ENCODE peak calls at places on chromosome 16, in five cellular contexts. One of them, this sample, is unnamed.

GRCh38 chr16:89863741-89864391 is 9.5 kb upstream of the TCF25 start:
- DNase-seq in suprapubic skin: no peak
- DNase-seq in upper lobe of left lung: peak; percentile 64
- DNase-seq in sigmoid colon: no peak
- DNase-seq in A549: no peak
- DNase-seq in this sample: no peak

GRCh38 chr16:85126731-85127662 is 14.7 kb upstream of the CIBAR2 start:
- DNase-seq in suprapubic skin: no peak
- DNase-seq in upper lobe of left lung: no peak
- DNase-seq in sigmoid colon: no peak
- DNase-seq in A549: no peak
- DNase-seq in this sample: peak; percentile 87

GRCh38 chr16:78252757-78253156 is 153.3 kb downstream of the WWOX start:
- DNase-seq in suprapubic skin: no peak
- DNase-seq in upper lobe of left lung: no peak
- DNase-seq in sigmoid colon: no peak
- DNase-seq in A549: no peak
- DNase-seq in this sample: no peak

GRCh38 chr16:30028438-30029093 is 2.5 kb downstream of the TLCD3B start:
- DNase-seq in suprapubic skin: no peak
- DNase-seq in upper lobe of left lung: no peak
- DNase-seq in sigmoid colon: no peak
- DNase-seq in A549: no peak
- DNase-seq in this sample: no peak

GRCh38 chr16:14109077-14109775 is 38.1 kb downstream of the MRTFB start:
- DNase-seq in suprapubic skin: no peak
- DNase-seq in upper lobe of left lung: no peak
- DNase-seq in sigmoid colon: no peak
- DNase-seq in A549: no peak
- DNase-seq in this sample: no peak

GRCh38 chr16:56478228-56479049 is 27.1 kb downstream of the OGFOD1 start:
- DNase-seq in suprapubic skin: no peak
- DNase-seq in upper lobe of left lung: no peak
- DNase-seq in sigmoid colon: no peak
- DNase-seq in A549: no peak
- DNase-seq in this sample: no peak

GRCh38 chr16:64738321-64738960 is 383.4 kb downstream of the CDH11 start:
- DNase-seq in suprapubic skin: no peak
- DNase-seq in upper lobe of left lung: no peak
- DNase-seq in sigmoid colon: no peak
- DNase-seq in A549: no peak
- DNase-seq in this sample: no peak

GRCh38 chr16:29836623-29837022 is 16.4 kb downstream of the MVP start:
- DNase-seq in suprapubic skin: no peak
- DNase-seq in upper lobe of left lung: no peak
- DNase-seq in sigmoid colon: no peak
- DNase-seq in A549: no peak
- DNase-seq in this sample: no peak

GRCh38 chr16:15966420-15967222 is 17.2 kb downstream of the ABCC1 start:
- DNase-seq in suprapubic skin: no peak
- DNase-seq in upper lobe of left lung: no peak
- DNase-seq in sigmoid colon: no peak
- DNase-seq in A549: peak; percentile 94
- DNase-seq in this sample: peak; percentile 74

GRCh38 chr16:57859331-57859730 is 57.0 kb upstream of the KIFC3 start:
- DNase-seq in suprapubic skin: no peak
- DNase-seq in upper lobe of left lung: peak; percentile 23
- DNase-seq in sigmoid colon: no peak
- DNase-seq in A549: peak; percentile 77
- DNase-seq in this sample: no peak

GRCh38 chr16:67842509-67843342 is 606 bp downstream of the THAP11 start:
- DNase-seq in suprapubic skin: no peak
- DNase-seq in upper lobe of left lung: peak; percentile 48
- DNase-seq in sigmoid colon: peak; percentile 82
- DNase-seq in A549: no peak
- DNase-seq in this sample: peak; percentile 73

GRCh38 chr16:24094660-24095059 is 161.5 kb upstream of the CACNG3 start:
- DNase-seq in suprapubic skin: no peak
- DNase-seq in upper lobe of left lung: no peak
- DNase-seq in sigmoid colon: no peak
- DNase-seq in A549: no peak
- DNase-seq in this sample: no peak

GRCh38 chr16:84044108-84044488 is 1.5 kb upstream of the SLC38A8 start:
- DNase-seq in suprapubic skin: no peak
- DNase-seq in upper lobe of left lung: no peak
- DNase-seq in sigmoid colon: no peak
- DNase-seq in A549: peak; percentile 42
- DNase-seq in this sample: peak; percentile 68

GRCh38 chr16:4768549-4769305 is 1.8 kb upstream of the ZNF500 start:
- DNase-seq in suprapubic skin: peak; percentile 98
- DNase-seq in upper lobe of left lung: peak; percentile 99
- DNase-seq in sigmoid colon: peak; percentile 99
- DNase-seq in A549: peak; percentile 96
- DNase-seq in this sample: peak; percentile 95

GRCh38 chr16:4765511-4766474 is 1.2 kb downstream of the ZNF500 start:
- DNase-seq in suprapubic skin: no peak
- DNase-seq in upper lobe of left lung: no peak
- DNase-seq in sigmoid colon: no peak
- DNase-seq in A549: no peak
- DNase-seq in this sample: no peak

GRCh38 chr16:4767872-4768548 is 1.0 kb upstream of the ZNF500 start:
- DNase-seq in suprapubic skin: no peak
- DNase-seq in upper lobe of left lung: peak; percentile 51
- DNase-seq in sigmoid colon: peak; percentile 72
- DNase-seq in A549: no peak
- DNase-seq in this sample: no peak

GRCh38 chr16:4769306-4769638 is 2.3 kb upstream of the ZNF500 start:
- DNase-seq in suprapubic skin: no peak
- DNase-seq in upper lobe of left lung: no peak
- DNase-seq in sigmoid colon: no peak
- DNase-seq in A549: no peak
- DNase-seq in this sample: no peak

DNA sequence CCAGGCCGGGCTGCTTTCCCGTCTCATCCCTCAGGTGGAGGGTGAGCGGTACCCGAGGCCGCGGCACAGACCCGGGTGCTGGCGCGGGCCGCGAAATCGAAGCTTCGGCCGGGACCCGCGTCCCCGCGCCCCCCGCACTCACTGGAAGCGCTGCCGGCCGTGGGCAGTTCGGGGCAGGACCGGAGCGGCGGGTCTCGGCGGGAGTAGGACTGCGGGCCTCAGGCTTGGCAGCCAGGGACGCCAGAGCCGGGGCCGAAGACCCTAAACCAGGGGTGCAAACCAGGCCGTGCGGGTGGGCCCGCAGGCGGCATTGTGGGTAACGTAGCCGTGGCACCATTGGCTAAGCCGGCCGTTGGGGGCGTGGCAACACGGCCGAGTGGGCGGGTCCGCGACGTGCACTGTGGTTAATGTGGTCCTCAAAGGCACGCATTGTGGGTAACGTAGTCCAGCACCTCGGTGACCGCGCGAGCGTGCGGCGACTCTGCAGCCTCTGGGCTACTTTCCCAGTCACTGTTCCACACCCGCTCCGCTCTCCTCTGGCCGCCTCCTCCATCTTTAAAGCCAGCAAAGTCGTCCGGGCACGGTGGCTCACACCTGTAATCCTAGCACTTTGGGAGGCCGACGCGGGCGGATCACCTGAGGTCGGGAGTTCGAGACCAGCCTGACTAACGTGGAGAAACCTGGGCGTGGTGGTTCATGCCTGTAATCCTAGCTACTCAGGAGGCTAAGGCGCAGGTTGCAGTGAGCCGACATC is at the start of gene ZNF500:
- DNase-seq in suprapubic skin: peak; percentile 99
- DNase-seq in upper lobe of left lung: peak; percentile 99
- DNase-seq in sigmoid colon: peak; percentile 98
- DNase-seq in A549: peak; percentile 97
- DNase-seq in this sample: peak; percentile 97
- TF ChIP-seq EP300 in suprapubic skin: no peak
- TF ChIP-seq EP300 in upper lobe of left lung: no peak
- TF ChIP-seq EP300 in sigmoid colon: no peak
- TF ChIP-seq EP300 in A549: no peak
- TF ChIP-seq EP300 in this sample: no peak

GRCh38 chr16:74726056-74726455 is 25.4 kb upstream of the MLKL start:
- DNase-seq in suprapubic skin: no peak
- DNase-seq in upper lobe of left lung: no peak
- DNase-seq in sigmoid colon: no peak
- DNase-seq in A549: no peak
- DNase-seq in this sample: no peak

GRCh38 chr16:74726736-74727135 is 26.1 kb upstream of the MLKL start:
- DNase-seq in suprapubic skin: no peak
- DNase-seq in upper lobe of left lung: no peak
- DNase-seq in sigmoid colon: no peak
- DNase-seq in A549: no peak
- DNase-seq in this sample: no peak

GRCh38 chr16:74725641-74726040 is 25.0 kb upstream of the MLKL start:
- DNase-seq in suprapubic skin: no peak
- DNase-seq in upper lobe of left lung: no peak
- DNase-seq in sigmoid colon: no peak
- DNase-seq in A549: no peak
- DNase-seq in this sample: no peak

GRCh38 chr16:74723224-74723623 is 22.6 kb upstream of the MLKL start:
- DNase-seq in suprapubic skin: no peak
- DNase-seq in upper lobe of left lung: no peak
- DNase-seq in sigmoid colon: no peak
- DNase-seq in A549: no peak
- DNase-seq in this sample: no peak

GRCh38 chr16:74724820-74725549 is 24.3 kb upstream of the MLKL start:
- DNase-seq in suprapubic skin: no peak
- DNase-seq in upper lobe of left lung: no peak
- DNase-seq in sigmoid colon: no peak
- DNase-seq in A549: no peak
- DNase-seq in this sample: no peak
- TF ChIP-seq EP300 in suprapubic skin: no peak
- TF ChIP-seq EP300 in upper lobe of left lung: no peak
- TF ChIP-seq EP300 in sigmoid colon: no peak
- TF ChIP-seq EP300 in A549: no peak
- TF ChIP-seq EP300 in this sample: no peak

GRCh38 chr16:12063435-12063834 is 86.9 kb downstream of the SNX29 start:
- DNase-seq in suprapubic skin: no peak
- DNase-seq in upper lobe of left lung: no peak
- DNase-seq in sigmoid colon: no peak
- DNase-seq in A549: no peak
- DNase-seq in this sample: no peak

GRCh38 chr16:12061336-12062055 is 85.0 kb downstream of the SNX29 start:
- DNase-seq in suprapubic skin: no peak
- DNase-seq in upper lobe of left lung: peak; percentile 43
- DNase-seq in sigmoid colon: no peak
- DNase-seq in A549: no peak
- DNase-seq in this sample: no peak

GRCh38 chr16:12063004-12063395 is 86.5 kb downstream of the SNX29 start:
- DNase-seq in suprapubic skin: no peak
- DNase-seq in upper lobe of left lung: no peak
- DNase-seq in sigmoid colon: no peak
- DNase-seq in A549: no peak
- DNase-seq in this sample: no peak

GRCh38 chr16:12060751-12061150 is 84.2 kb downstream of the SNX29 start:
- DNase-seq in suprapubic skin: no peak
- DNase-seq in upper lobe of left lung: peak; percentile 11
- DNase-seq in sigmoid colon: peak; percentile 44
- DNase-seq in A549: no peak
- DNase-seq in this sample: no peak

GRCh38 chr16:12062343-12063003 is 85.9 kb downstream of the SNX29 start:
- DNase-seq in suprapubic skin: peak; percentile 94
- DNase-seq in upper lobe of left lung: peak; percentile 95
- DNase-seq in sigmoid colon: peak; percentile 93
- DNase-seq in A549: no peak
- DNase-seq in this sample: no peak
- TF ChIP-seq EP300 in suprapubic skin: no peak
- TF ChIP-seq EP300 in upper lobe of left lung: peak; percentile 71
- TF ChIP-seq EP300 in sigmoid colon: no peak
- TF ChIP-seq EP300 in A549: no peak
- TF ChIP-seq EP300 in this sample: no peak

DNA sequence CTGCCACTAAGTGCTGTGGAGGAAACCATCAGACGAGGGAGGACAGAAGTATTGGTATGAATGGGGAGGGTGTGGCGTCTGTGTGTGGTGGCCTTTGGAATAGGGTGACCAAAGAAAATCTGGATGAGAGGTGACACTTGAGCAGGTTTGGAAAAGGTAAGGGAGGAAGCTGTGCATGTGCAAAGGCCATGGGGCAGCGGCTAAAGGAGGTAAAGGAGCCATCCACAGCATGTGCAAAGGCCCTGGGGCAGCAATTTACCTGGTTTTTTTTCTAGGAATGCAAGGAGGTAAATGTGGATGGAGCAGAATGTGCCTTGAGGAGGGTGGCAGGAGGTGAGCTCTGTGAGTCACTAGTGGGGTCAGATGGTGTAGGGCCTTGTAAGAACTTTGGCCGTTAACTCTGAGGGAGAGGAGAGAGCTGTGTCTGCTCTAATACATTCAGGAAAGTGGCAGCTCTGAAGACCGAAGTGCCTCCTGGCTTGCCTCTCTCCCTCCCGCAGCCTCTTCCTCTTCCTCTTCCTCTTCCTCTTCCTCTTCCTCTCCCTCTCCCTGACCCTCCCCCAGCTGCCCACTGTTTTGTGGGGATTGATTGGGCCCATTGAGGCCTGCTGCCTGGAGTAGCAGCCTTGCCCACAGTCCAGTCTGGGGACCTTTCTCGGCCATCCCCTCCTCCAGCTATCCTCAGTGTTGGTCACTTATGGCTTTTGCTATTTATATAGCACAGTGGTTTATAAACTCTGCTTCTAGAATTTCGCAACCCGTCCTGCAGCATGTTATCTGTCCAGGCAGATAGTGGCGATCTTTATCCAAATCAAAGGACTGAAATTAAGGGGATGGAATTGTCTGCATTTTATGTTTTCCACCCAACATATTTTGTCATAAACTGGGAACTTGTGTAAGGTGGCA is 38.7 kb downstream of the CMIP start:
- DNase-seq in suprapubic skin: no peak
- DNase-seq in upper lobe of left lung: no peak
- DNase-seq in sigmoid colon: no peak
- DNase-seq in A549: no peak
- DNase-seq in this sample: no peak
- TF ChIP-seq EP300 in suprapubic skin: no peak
- TF ChIP-seq EP300 in upper lobe of left lung: no peak
- TF ChIP-seq EP300 in sigmoid colon: no peak
- TF ChIP-seq EP300 in A549: no peak
- TF ChIP-seq EP300 in this sample: no peak